ENCODE peak calls at places on chromosomes 7 and 10, in four cellular contexts. Y is adipocyte, F is PC-9, K is neuronal stem cell. L is an unnamed sample.

GRCh38 chr10:58932126-58932525 is 244.3 kb upstream of the PHYHIPL start:
- DNase-seq in Y (no peak), F (no peak), K (no peak), L (no peak)

GRCh38 chr7:129169171-129169643 is 19.2 kb upstream of the SMO start:
- DNase-seq in Y (peak; percentile 55), F (no peak), K (peak; percentile 49), L (peak; percentile 65)

GRCh38 chr10:112184052-112184371 is 447 bp upstream of the GPAM start:
- DNase-seq in Y (no peak), F (no peak), K (no peak), L (no peak)

GRCh38 chr7:560966-561630 is 41.5 kb upstream of the PDGFA start:
- DNase-seq in Y (no peak), F (no peak), K (no peak), L (no peak)

GRCh38 chr10:35316346-35316967 is 19.9 kb upstream of the CCNY start:
- DNase-seq in Y (peak; percentile 36), F (no peak), K (no peak), L (no peak)

GRCh38 chr7:17434191-17434590 is 135.7 kb downstream of the AHR start:
- DNase-seq in Y (no peak), F (no peak), K (no peak), L (no peak)

GRCh38 chr7:46982928-46983327 is 599.0 kb downstream of the TNS3 start:
- DNase-seq in Y (no peak), F (no peak), K (no peak), L (no peak)

GRCh38 chr7:127337581-127337980 is 54.9 kb downstream of the ZNF800 start:
- DNase-seq in Y (no peak), F (no peak), K (no peak), L (peak; percentile 26)

GRCh38 chr7:18663321-18663720 is 167.8 kb downstream of the HDAC9 start:
- DNase-seq in Y (no peak), F (no peak), K (no peak), L (peak; percentile 19)

GRCh38 chr10:96478317-96478716 is 35.4 kb downstream of the TLL2 start:
- DNase-seq in Y (no peak), F (no peak), K (no peak), L (no peak)

GRCh38 chr7:5635461-5636445 is 145.7 kb downstream of the RNF216 start:
- DNase-seq in Y (peak; percentile 28), F (no peak), K (no peak), L (no peak)

GRCh38 chr7:150569245-150569644 is 2.1 kb downstream of the GIMAP4 start:
- DNase-seq in Y (no peak), F (no peak), K (no peak), L (no peak)

GRCh38 chr10:21398549-21399345 is 126.7 kb downstream of the SKIDA1 start:
- DNase-seq in Y (peak; percentile 37), F (peak; percentile 74), K (no peak), L (no peak)

GRCh38 chr10:83764681-83765080 is 374.6 kb upstream of the GHITM start:
- DNase-seq in Y (peak; percentile 67), F (no peak), K (no peak), L (no peak)

GRCh38 chr7:157469181-157470016 is 132.6 kb downstream of the DNAJB6 start:
- DNase-seq in Y (no peak), F (no peak), K (no peak), L (no peak)

GRCh38 chr10:33145451-33146188 is 187.6 kb upstream of the ITGB1 start:
- DNase-seq in Y (no peak), F (no peak), K (no peak), L (no peak)

GRCh38 chr10:102868976-102869289 is 337 bp upstream of the AS3MT start:
- DNase-seq in Y (peak; percentile 11), F (no peak), K (no peak), L (no peak)

GRCh38 chr7:80603940-80604339 is 34.5 kb upstream of the CD36 start:
- DNase-seq in Y (no peak), F (no peak), K (no peak), L (no peak)

GRCh38 chr7:104231054-104232046 is 23.5 kb upstream of the ORC5 start:
- DNase-seq in Y (peak; percentile 87), F (peak; percentile 37), K (peak; percentile 59), L (peak; percentile 48)

GRCh38 chr7:115558186-115558585 is 472.4 kb downstream of the TFEC start:
- DNase-seq in Y (peak; percentile 81), F (peak; percentile 35), K (no peak), L (no peak)

GRCh38 chr7:142807855-142808460 is 37.2 kb downstream of the PRSS2 start:
- DNase-seq in Y (no peak), F (peak; percentile 97), K (no peak), L (no peak)

GRCh38 chr10:78413294-78414055 is 379.8 kb downstream of the RPS24 start:
- DNase-seq in Y (no peak), F (no peak), K (no peak), L (no peak)

GRCh38 chr7:106102387-106102966 is 9.6 kb downstream of the SYPL1 start:
- DNase-seq in Y (no peak), F (no peak), K (no peak), L (no peak)

GRCh38 chr7:30594055-30594539 is 581 bp upstream of the GARS1 start:
- DNase-seq in Y (peak; percentile 63), F (no peak), K (no peak), L (peak; percentile 39)

GRCh38 chr7:139457153-139457946 is 26.1 kb downstream of the KLRG2 start:
- DNase-seq in Y (peak; percentile 29), F (no peak), K (no peak), L (no peak)

GRCh38 chr10:131195552-131196159 is 115.9 kb downstream of the TCERG1L start:
- DNase-seq in Y (no peak), F (no peak), K (no peak), L (no peak)

GRCh38 chr7:41869091-41869490 is 166.2 kb upstream of the INHBA start:
- DNase-seq in Y (peak; percentile 51), F (no peak), K (no peak), L (no peak)

GRCh38 chr10:62045765-62046521 is 144.4 kb downstream of the ARID5B start:
- DNase-seq in Y (peak; percentile 61), F (peak; percentile 44), K (peak; percentile 24), L (no peak)

GRCh38 chr7:11642841-11643240 is 189.2 kb downstream of the THSD7A start:
- DNase-seq in Y (no peak), F (no peak), K (no peak), L (no peak)

GRCh38 chr7:105367458-105367857 is 21.3 kb downstream of the SRPK2 start:
- DNase-seq in Y (no peak), F (no peak), K (no peak), L (no peak)

GRCh38 chr10:102814456-102814871 is 22.7 kb downstream of the CYP17A1 start:
- DNase-seq in Y (no peak), F (no peak), K (no peak), L (peak; percentile 73)

GRCh38 chr7:108535257-108535656 is 9.3 kb upstream of the PNPLA8 start:
- DNase-seq in Y (no peak), F (no peak), K (no peak), L (no peak)

GRCh38 chr10:88113232-88113631 is 249.8 kb downstream of the PTEN start:
- DNase-seq in Y (no peak), F (no peak), K (no peak), L (peak; percentile 63)

GRCh38 chr7:158270106-158270775 is 317.4 kb downstream of the PTPRN2 start:
- DNase-seq in Y (no peak), F (no peak), K (no peak), L (no peak)

GRCh38 chr7:36961097-36961496 is 236.8 kb upstream of the AOAH start:
- DNase-seq in Y (no peak), F (no peak), K (no peak), L (no peak)

GRCh38 chr10:535953-536352 is 153.5 kb downstream of the DIP2C start:
- DNase-seq in Y (no peak), F (no peak), K (no peak), L (no peak)
- H3K4me1 ChIP-seq in Y (peaks cover 26% of the 10 kb centered on the region), F (no peaks in the 10 kb centered on the region), K (no peaks in the 10 kb centered on the region), L (no peaks in the 10 kb centered on the region)

DNA sequence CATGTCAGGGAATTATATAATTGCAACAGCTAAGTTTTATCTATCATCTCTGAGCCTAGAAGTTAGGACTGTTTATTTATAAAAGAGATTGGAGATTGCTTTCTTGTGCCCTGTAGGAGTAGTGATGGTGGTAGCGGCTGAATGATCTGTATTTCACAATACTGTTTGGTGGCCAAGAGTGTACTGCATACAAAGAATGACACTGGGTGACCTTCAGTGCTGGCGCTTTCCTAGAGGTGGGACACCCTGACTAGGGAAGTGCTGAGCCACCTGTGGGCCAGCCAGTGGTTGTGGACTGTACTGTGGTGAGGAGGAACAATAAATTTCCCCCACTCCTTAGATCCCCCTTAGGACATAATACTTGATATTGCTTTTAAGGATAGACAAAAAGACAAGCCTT is 53.0 kb downstream of the COPG2 start:
- DNase-seq in Y (no peak), F (no peak), K (no peak), L (no peak)
- H3K36me3 ChIP-seq in Y (peaks cover 42% of the 10 kb centered on the region), F (peaks cover 11% of the 10 kb centered on the region), K (peaks cover 67% of the 10 kb centered on the region), L (peaks cover 23% of the 10 kb centered on the region)

DNA sequence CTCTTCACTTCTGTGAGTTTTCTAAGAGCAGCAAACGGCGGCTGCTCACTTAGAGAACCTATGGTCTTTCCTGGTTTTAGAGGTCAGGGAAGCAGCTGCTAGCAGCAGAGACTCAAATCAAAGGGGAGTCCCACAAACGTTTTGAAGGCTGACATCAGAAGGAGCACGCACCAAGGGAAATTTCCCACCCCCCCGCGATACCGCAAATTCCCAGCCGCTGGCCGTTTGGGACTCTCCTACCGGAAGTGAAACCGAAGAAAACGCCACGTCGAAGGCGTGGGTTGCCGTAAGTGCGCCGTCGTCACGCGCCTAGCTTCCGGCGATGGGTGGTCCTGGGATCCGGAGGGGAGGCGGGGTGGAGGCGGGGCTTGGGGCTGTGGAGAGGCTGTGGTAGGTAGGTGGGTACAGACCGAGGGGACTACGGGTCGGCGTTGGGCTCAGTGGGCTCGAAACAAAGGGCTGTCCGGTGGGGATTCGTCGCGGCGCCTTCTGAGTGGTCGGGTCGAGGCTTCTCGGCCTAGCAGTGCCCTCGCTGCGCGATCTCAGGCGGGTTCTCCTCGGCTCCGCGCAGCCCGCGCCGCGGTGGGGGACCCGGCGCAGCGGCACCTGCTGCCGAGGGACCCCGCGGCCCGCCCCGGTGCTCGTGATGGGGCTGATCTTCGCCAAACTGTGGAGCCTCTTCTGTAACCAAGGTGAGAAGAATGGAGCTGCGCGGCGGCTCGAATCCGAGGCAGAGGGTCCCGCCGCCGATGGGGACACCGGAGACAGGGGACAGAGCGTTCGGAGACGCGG is at the start of gene ARL5B:
- DNase-seq in Y (peak; percentile 100), F (peak; percentile 86), K (peak; percentile 92), L (peak; percentile 99)
- H3K4me3 ChIP-seq in Y (peak within 1 kb of the TSS; percentile 99), F (peak within 1 kb of the TSS; percentile 89), K (peak within 1 kb of the TSS; percentile 98), L (peak within 1 kb of the TSS; percentile 96)

GRCh38 chr7:133027397-133027796 is 54.5 kb downstream of the CHCHD3 start:
- DNase-seq in Y (no peak), F (no peak), K (no peak), L (no peak)
- H3K4me1 ChIP-seq in Y (no peaks in the 10 kb centered on the region), F (no peaks in the 10 kb centered on the region), K (no peaks in the 10 kb centered on the region), L (peaks cover 5% of the 10 kb centered on the region)

GRCh38 chr7:4288791-4289190 is 393.3 kb upstream of the FOXK1 start:
- DNase-seq in Y (no peak), F (peak; percentile 12), K (no peak), L (no peak)
- H3K36me3 ChIP-seq in Y (no peaks in the 10 kb centered on the region), F (no peaks in the 10 kb centered on the region), K (no peaks in the 10 kb centered on the region), L (no peaks in the 10 kb centered on the region)

L was measured in heart left ventricle.